ENCODE peak calls at places on chromosome 4, in nine cellular contexts. S, Q, K, A, U, Y, J, W and O are unnamed samples.

GRCh38 chr4:139738846-139739613 is 73.4 kb downstream of the MGST2 start:
- DNase-seq in U (peak), J (peak), K (no peak), W (no peak), S (no peak), A (no peak), Y (no peak), Q (no peak), O (no peak)

GRCh38 chr4:26039950-26040349 is 125.9 kb downstream of the SMIM20 start:
- DNase-seq in J (no peak), U (no peak), K (no peak), A (no peak), Q (no peak), Y (no peak), W (no peak), S (no peak), O (no peak)

GRCh38 chr4:97367878-97368277 is 775.4 kb downstream of the STPG2 start:
- DNase-seq in A (no peak), W (no peak), J (peak), S (no peak), U (no peak), Y (peak), K (no peak), Q (no peak), O (no peak)

GRCh38 chr4:31366041-31366440 is 645.9 kb downstream of the PCDH7 start:
- DNase-seq in K (no peak), S (no peak), A (no peak), U (no peak), Y (peak), W (no peak), Q (no peak), J (peak), O (no peak)

GRCh38 chr4:93710847-93711430 is 117.6 kb upstream of the ATOH1 start:
- DNase-seq in S (no peak), J (no peak), A (no peak), Y (no peak), U (no peak), Q (no peak), K (no peak), W (no peak), O (no peak)

GRCh38 chr4:160514126-160514525 is 1411.2 kb downstream of the RAPGEF2 start:
- DNase-seq in S (no peak), W (no peak), Q (no peak), K (no peak), Y (no peak), A (no peak), J (no peak), U (no peak), O (no peak)

GRCh38 chr4:116838609-116839008 is 246.8 kb downstream of the TRAM1L1 start:
- DNase-seq in A (no peak), K (no peak), W (no peak), Y (no peak), Q (no peak), S (no peak), J (no peak), U (no peak), O (no peak)

GRCh38 chr4:143531368-143531767 is 17.9 kb downstream of the SMARCA5 start:
- DNase-seq in S (no peak), Y (peak), W (no peak), Q (no peak), K (no peak), U (no peak), J (peak), A (no peak), O (no peak)

GRCh38 chr4:149735796-149736195 is 79.8 kb downstream of the IQCM start:
- DNase-seq in W (no peak), Q (no peak), A (no peak), S (no peak), Y (peak), U (no peak), K (no peak), J (peak), O (no peak)